ENCODE peak calls at places on chromosomes 13 and 19, in seven cellular contexts. One of them, this sample, is unnamed.

GRCh38 chr13:48975101-48975925 is at the start of gene FNDC3A:
- DNase-seq in AG04450: peak
- DNase-seq in NB4: peak
- DNase-seq in fibroblast of pulmonary artery: peak
- DNase-seq in fibroblast of mammary gland: peak
- DNase-seq in PC-9: peak
- DNase-seq in fibroblast of lung: peak
- DNase-seq in this sample: peak

GRCh38 chr13:97422118-97423054 is 11.6 kb upstream of the RAP2A start:
- DNase-seq in AG04450: no peak
- DNase-seq in NB4: no peak
- DNase-seq in fibroblast of pulmonary artery: no peak
- DNase-seq in fibroblast of mammary gland: peak
- DNase-seq in PC-9: no peak
- DNase-seq in fibroblast of lung: peak
- DNase-seq in this sample: peak

GRCh38 chr19:48750351-48750750 is 2.1 kb downstream of the FUT1 start:
- DNase-seq in AG04450: no peak
- DNase-seq in NB4: no peak
- DNase-seq in fibroblast of pulmonary artery: no peak
- DNase-seq in fibroblast of mammary gland: no peak
- DNase-seq in PC-9: no peak
- DNase-seq in fibroblast of lung: no peak
- DNase-seq in this sample: no peak

GRCh38 chr19:15210323-15210774 is 9.6 kb upstream of the NOTCH3 start:
- DNase-seq in AG04450: no peak
- DNase-seq in NB4: peak
- DNase-seq in fibroblast of pulmonary artery: peak
- DNase-seq in fibroblast of mammary gland: peak
- DNase-seq in PC-9: peak
- DNase-seq in fibroblast of lung: peak
- DNase-seq in this sample: peak

GRCh38 chr13:107977175-107977574 is 238.2 kb downstream of the LIG4 start:
- DNase-seq in AG04450: no peak
- DNase-seq in NB4: no peak
- DNase-seq in fibroblast of pulmonary artery: no peak
- DNase-seq in fibroblast of mammary gland: no peak
- DNase-seq in PC-9: no peak
- DNase-seq in fibroblast of lung: no peak
- DNase-seq in this sample: no peak

GRCh38 chr19:47540748-47541147 is 25.9 kb upstream of the NAPA start:
- DNase-seq in AG04450: peak
- DNase-seq in NB4: no peak
- DNase-seq in fibroblast of pulmonary artery: peak
- DNase-seq in fibroblast of mammary gland: peak
- DNase-seq in PC-9: no peak
- DNase-seq in fibroblast of lung: peak
- DNase-seq in this sample: peak

GRCh38 chr13:27607125-27607524 is 13.2 kb downstream of the LNX2 start:
- DNase-seq in AG04450: peak
- DNase-seq in NB4: peak
- DNase-seq in fibroblast of pulmonary artery: peak
- DNase-seq in fibroblast of mammary gland: peak
- DNase-seq in PC-9: peak
- DNase-seq in fibroblast of lung: peak
- DNase-seq in this sample: peak

GRCh38 chr13:100664171-100664900 is 10.3 kb downstream of the TMTC4 start:
- DNase-seq in AG04450: no peak
- DNase-seq in NB4: no peak
- DNase-seq in fibroblast of pulmonary artery: no peak
- DNase-seq in fibroblast of mammary gland: no peak
- DNase-seq in PC-9: no peak
- DNase-seq in fibroblast of lung: no peak
- DNase-seq in this sample: no peak

GRCh38 chr19:42450314-42450934 is 7.7 kb upstream of the CXCL17 start:
- DNase-seq in AG04450: peak
- DNase-seq in NB4: peak
- DNase-seq in fibroblast of pulmonary artery: peak
- DNase-seq in fibroblast of mammary gland: peak
- DNase-seq in PC-9: peak
- DNase-seq in fibroblast of lung: peak
- DNase-seq in this sample: peak

GRCh38 chr13:45441633-45442032 is 23.1 kb upstream of the COG3 start:
- DNase-seq in AG04450: no peak
- DNase-seq in NB4: peak
- DNase-seq in fibroblast of pulmonary artery: peak
- DNase-seq in fibroblast of mammary gland: peak
- DNase-seq in PC-9: no peak
- DNase-seq in fibroblast of lung: peak
- DNase-seq in this sample: peak

DNA sequence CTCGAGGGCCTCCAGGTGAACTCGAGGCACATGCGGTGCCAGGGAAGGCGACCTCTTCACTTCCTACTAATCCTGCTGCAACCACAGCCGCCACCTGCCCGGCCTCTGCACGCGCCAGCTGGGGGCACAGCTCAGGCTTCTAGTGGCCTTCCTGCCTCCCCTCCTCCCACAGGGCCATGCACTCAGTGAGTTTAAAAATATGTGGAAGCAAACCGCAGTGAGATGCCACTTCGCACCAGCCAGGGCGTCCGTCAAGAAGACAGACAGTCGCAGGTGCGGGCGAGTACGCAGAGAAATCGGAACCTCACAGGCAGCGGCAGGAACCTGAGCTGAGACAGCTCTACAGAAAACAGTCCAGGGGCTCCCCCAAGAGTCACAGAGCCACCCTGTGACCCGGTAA is 10.4 kb downstream of the LMNB2 start:
- DNase-seq in AG04450: no peak
- DNase-seq in NB4: no peak
- DNase-seq in fibroblast of pulmonary artery: no peak
- DNase-seq in fibroblast of mammary gland: no peak
- DNase-seq in PC-9: no peak
- DNase-seq in fibroblast of lung: peak
- DNase-seq in this sample: no peak
- TF ChIP-seq CTCF in AG04450: no peak
- TF ChIP-seq CTCF in NB4: no peak
- TF ChIP-seq CTCF in fibroblast of pulmonary artery: no peak
- TF ChIP-seq CTCF in fibroblast of mammary gland: no peak
- TF ChIP-seq CTCF in PC-9: no peak
- TF ChIP-seq CTCF in fibroblast of lung: no peak
- TF ChIP-seq CTCF in this sample: no peak

GRCh38 chr13:40789275-40790231 is at the start of gene SLC25A15:
- DNase-seq in AG04450: peak
- DNase-seq in NB4: peak
- DNase-seq in fibroblast of pulmonary artery: peak
- DNase-seq in fibroblast of mammary gland: peak
- DNase-seq in PC-9: peak
- DNase-seq in fibroblast of lung: peak
- DNase-seq in this sample: peak
- H3K4me3 ChIP-seq in AG04450: peak
- H3K4me3 ChIP-seq in NB4: peak
- H3K4me3 ChIP-seq in fibroblast of pulmonary artery: peak
- H3K4me3 ChIP-seq in fibroblast of mammary gland: peak
- H3K4me3 ChIP-seq in PC-9: peak
- H3K4me3 ChIP-seq in fibroblast of lung: peak
- H3K4me3 ChIP-seq in this sample: peak

GRCh38 chr19:40366697-40367561 is 18.4 kb downstream of the PLD3 start:
- DNase-seq in AG04450: no peak
- DNase-seq in NB4: peak
- DNase-seq in fibroblast of pulmonary artery: peak
- DNase-seq in fibroblast of mammary gland: no peak
- DNase-seq in PC-9: no peak
- DNase-seq in fibroblast of lung: peak
- DNase-seq in this sample: no peak
- TF ChIP-seq CTCF in AG04450: no peak
- TF ChIP-seq CTCF in NB4: no peak
- TF ChIP-seq CTCF in fibroblast of pulmonary artery: no peak
- TF ChIP-seq CTCF in fibroblast of mammary gland: no peak
- TF ChIP-seq CTCF in PC-9: no peak
- TF ChIP-seq CTCF in fibroblast of lung: no peak
- TF ChIP-seq CTCF in this sample: no peak

GRCh38 chr19:55273978-55274707 is 5.8 kb downstream of the HSPBP1 start:
- DNase-seq in AG04450: no peak
- DNase-seq in NB4: no peak
- DNase-seq in fibroblast of pulmonary artery: no peak
- DNase-seq in fibroblast of mammary gland: no peak
- DNase-seq in PC-9: no peak
- DNase-seq in fibroblast of lung: no peak
- DNase-seq in this sample: no peak
- H3K4me3 ChIP-seq in AG04450: no peak
- H3K4me3 ChIP-seq in NB4: no peak
- H3K4me3 ChIP-seq in fibroblast of pulmonary artery: no peak
- H3K4me3 ChIP-seq in fibroblast of mammary gland: no peak
- H3K4me3 ChIP-seq in PC-9: no peak
- H3K4me3 ChIP-seq in fibroblast of lung: no peak
- H3K4me3 ChIP-seq in this sample: no peak

GRCh38 chr19:49861127-49861526 is 6.2 kb downstream of the PNKP start:
- DNase-seq in AG04450: no peak
- DNase-seq in NB4: no peak
- DNase-seq in fibroblast of pulmonary artery: no peak
- DNase-seq in fibroblast of mammary gland: no peak
- DNase-seq in PC-9: no peak
- DNase-seq in fibroblast of lung: no peak
- DNase-seq in this sample: no peak
- TF ChIP-seq CTCF in AG04450: no peak
- TF ChIP-seq CTCF in NB4: no peak
- TF ChIP-seq CTCF in fibroblast of pulmonary artery: no peak
- TF ChIP-seq CTCF in fibroblast of mammary gland: no peak
- TF ChIP-seq CTCF in PC-9: no peak
- TF ChIP-seq CTCF in fibroblast of lung: no peak
- TF ChIP-seq CTCF in this sample: no peak

DNA sequence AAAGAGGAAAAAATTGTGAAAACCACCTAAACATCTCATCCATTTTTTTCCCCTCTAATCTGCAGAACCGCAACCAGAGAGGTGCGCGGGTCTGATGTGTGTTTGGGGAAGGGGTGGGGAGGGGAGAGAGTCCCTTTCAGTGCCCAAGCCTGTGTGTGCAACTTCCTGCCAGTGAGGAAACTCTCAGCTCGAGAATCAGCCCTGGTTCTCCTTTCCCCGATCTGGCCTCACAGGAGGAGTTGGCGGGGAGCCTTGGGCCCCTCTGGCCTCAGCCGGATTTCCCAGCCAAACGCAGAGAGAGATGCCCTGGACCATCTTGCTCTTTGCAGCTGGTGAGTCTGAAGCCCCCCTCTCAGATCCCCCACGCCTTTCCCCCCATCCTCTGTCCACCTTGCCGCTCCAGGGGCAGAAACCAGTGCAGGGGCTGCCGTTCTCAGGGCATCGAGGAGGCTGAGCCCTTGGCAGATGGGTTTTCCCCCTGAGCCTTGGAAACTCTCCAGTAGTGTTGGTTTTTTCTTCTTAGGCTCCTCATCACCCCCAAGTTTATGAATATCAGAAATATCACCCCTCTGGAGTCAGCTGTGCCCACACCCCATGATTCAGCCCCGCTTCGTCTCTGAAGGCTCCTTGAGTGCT is at the start of gene C19orf38:
- DNase-seq in AG04450: no peak
- DNase-seq in NB4: peak
- DNase-seq in fibroblast of pulmonary artery: peak
- DNase-seq in fibroblast of mammary gland: no peak
- DNase-seq in PC-9: peak
- DNase-seq in fibroblast of lung: no peak
- DNase-seq in this sample: no peak
- H3K4me3 ChIP-seq in AG04450: peak
- H3K4me3 ChIP-seq in NB4: no peak
- H3K4me3 ChIP-seq in fibroblast of pulmonary artery: peak
- H3K4me3 ChIP-seq in fibroblast of mammary gland: no peak
- H3K4me3 ChIP-seq in PC-9: no peak
- H3K4me3 ChIP-seq in fibroblast of lung: no peak
- H3K4me3 ChIP-seq in this sample: no peak

DNA sequence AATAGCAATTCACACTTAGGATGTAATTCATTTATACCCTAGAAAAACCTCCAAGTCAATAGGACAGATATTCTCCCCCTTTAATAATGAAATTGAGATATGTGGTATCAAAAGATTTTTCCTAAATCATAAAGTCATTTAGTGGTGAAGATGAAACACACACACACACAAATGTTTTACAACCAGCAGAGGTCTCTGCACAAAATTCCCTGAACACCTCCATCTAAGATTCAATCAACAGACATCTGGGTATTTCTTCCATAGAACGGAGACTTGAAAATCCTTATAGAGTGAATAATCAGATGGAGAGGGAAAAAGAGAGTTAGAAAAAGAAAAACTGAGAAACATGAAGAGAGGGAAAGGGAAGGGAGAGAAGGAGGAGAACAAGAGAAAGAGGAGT is 52.8 kb downstream of the MYCBP2 start:
- DNase-seq in AG04450: no peak
- DNase-seq in NB4: no peak
- DNase-seq in fibroblast of pulmonary artery: no peak
- DNase-seq in fibroblast of mammary gland: no peak
- DNase-seq in PC-9: no peak
- DNase-seq in fibroblast of lung: no peak
- DNase-seq in this sample: no peak
- TF ChIP-seq CTCF in AG04450: no peak
- TF ChIP-seq CTCF in NB4: no peak
- TF ChIP-seq CTCF in fibroblast of pulmonary artery: no peak
- TF ChIP-seq CTCF in fibroblast of mammary gland: no peak
- TF ChIP-seq CTCF in PC-9: no peak
- TF ChIP-seq CTCF in fibroblast of lung: no peak
- TF ChIP-seq CTCF in this sample: no peak

GRCh38 chr19:21587117-21587461 is 81.7 kb downstream of the ZNF429 start:
- DNase-seq in AG04450: no peak
- DNase-seq in NB4: no peak
- DNase-seq in fibroblast of pulmonary artery: no peak
- DNase-seq in fibroblast of mammary gland: no peak
- DNase-seq in PC-9: no peak
- DNase-seq in fibroblast of lung: no peak
- DNase-seq in this sample: no peak
- H3K4me3 ChIP-seq in AG04450: no peak
- H3K4me3 ChIP-seq in NB4: no peak
- H3K4me3 ChIP-seq in fibroblast of pulmonary artery: no peak
- H3K4me3 ChIP-seq in fibroblast of mammary gland: no peak
- H3K4me3 ChIP-seq in PC-9: peak
- H3K4me3 ChIP-seq in fibroblast of lung: no peak
- H3K4me3 ChIP-seq in this sample: no peak

GRCh38 chr19:32318884-32319520 is 26.4 kb upstream of the ZNF507 start:
- DNase-seq in AG04450: no peak
- DNase-seq in NB4: peak
- DNase-seq in fibroblast of pulmonary artery: peak
- DNase-seq in fibroblast of mammary gland: no peak
- DNase-seq in PC-9: no peak
- DNase-seq in fibroblast of lung: no peak
- DNase-seq in this sample: no peak

GRCh38 chr19:32330149-32330548 is 15.3 kb upstream of the ZNF507 start:
- DNase-seq in AG04450: no peak
- DNase-seq in NB4: no peak
- DNase-seq in fibroblast of pulmonary artery: peak
- DNase-seq in fibroblast of mammary gland: no peak
- DNase-seq in PC-9: no peak
- DNase-seq in fibroblast of lung: no peak
- DNase-seq in this sample: no peak

GRCh38 chr19:32322541-32322940 is 22.9 kb upstream of the ZNF507 start:
- DNase-seq in AG04450: no peak
- DNase-seq in NB4: no peak
- DNase-seq in fibroblast of pulmonary artery: no peak
- DNase-seq in fibroblast of mammary gland: no peak
- DNase-seq in PC-9: peak
- DNase-seq in fibroblast of lung: no peak
- DNase-seq in this sample: no peak

GRCh38 chr19:32324631-32325215 is 20.7 kb upstream of the ZNF507 start:
- DNase-seq in AG04450: no peak
- DNase-seq in NB4: no peak
- DNase-seq in fibroblast of pulmonary artery: no peak
- DNase-seq in fibroblast of mammary gland: no peak
- DNase-seq in PC-9: no peak
- DNase-seq in fibroblast of lung: no peak
- DNase-seq in this sample: peak
- TF ChIP-seq CTCF in AG04450: no peak
- TF ChIP-seq CTCF in NB4: no peak
- TF ChIP-seq CTCF in fibroblast of pulmonary artery: peak
- TF ChIP-seq CTCF in fibroblast of mammary gland: no peak
- TF ChIP-seq CTCF in PC-9: no peak
- TF ChIP-seq CTCF in fibroblast of lung: peak
- TF ChIP-seq CTCF in this sample: peak

This sample was measured in fibroblast of the aortic adventitia.